ENCODE peak calls at places on chromosome 1, in eight cellular contexts. One of them, this sample, is unnamed.
A peak's percentile ranks its signal among the peaks of the same experiment; 100 is the strongest.

GRCh38 chr1:217605390-217605789 is 25.5 kb downstream of the GPATCH2 start:
- DNase-seq in brain microvascular endothelial cell: no peak
- DNase-seq in spleen: no peak
- DNase-seq in uterus: no peak
- DNase-seq in right atrium auricular region: no peak
- DNase-seq in CD8-positive, alpha-beta T cell: no peak
- DNase-seq in adrenal gland: no peak
- DNase-seq in choroid plexus epithelial cell: peak; percentile 13
- DNase-seq in this sample: no peak

GRCh38 chr1:242673652-242674051 is 149.2 kb upstream of the PLD5 start:
- DNase-seq in right atrium auricular region: no peak
- DNase-seq in spleen: no peak
- DNase-seq in CD8-positive, alpha-beta T cell: no peak
- DNase-seq in choroid plexus epithelial cell: no peak
- DNase-seq in uterus: no peak
- DNase-seq in brain microvascular endothelial cell: no peak
- DNase-seq in adrenal gland: no peak
- DNase-seq in this sample: no peak

GRCh38 chr1:20735581-20736111 is 3.1 kb upstream of the SH2D5 start:
- DNase-seq in spleen: no peak
- DNase-seq in CD8-positive, alpha-beta T cell: no peak
- DNase-seq in adrenal gland: no peak
- DNase-seq in brain microvascular endothelial cell: no peak
- DNase-seq in right atrium auricular region: peak; percentile 55
- DNase-seq in choroid plexus epithelial cell: no peak
- DNase-seq in uterus: peak; percentile 50
- DNase-seq in this sample: no peak

GRCh38 chr1:102891868-102892625 is 216.3 kb downstream of the COL11A1 start:
- DNase-seq in brain microvascular endothelial cell: peak; percentile 16
- DNase-seq in CD8-positive, alpha-beta T cell: no peak
- DNase-seq in adrenal gland: peak; percentile 4
- DNase-seq in uterus: no peak
- DNase-seq in choroid plexus epithelial cell: peak; percentile 85
- DNase-seq in spleen: no peak
- DNase-seq in right atrium auricular region: no peak
- DNase-seq in this sample: no peak

GRCh38 chr1:155062702-155063411 is 683 bp upstream of the EFNA4 start:
- DNase-seq in CD8-positive, alpha-beta T cell: peak; percentile 83
- DNase-seq in right atrium auricular region: no peak
- DNase-seq in choroid plexus epithelial cell: peak; percentile 65
- DNase-seq in spleen: peak; percentile 89
- DNase-seq in adrenal gland: peak; percentile 80
- DNase-seq in brain microvascular endothelial cell: peak; percentile 48
- DNase-seq in uterus: peak; percentile 49
- DNase-seq in this sample: no peak

GRCh38 chr1:171901245-171901644 is 59.9 kb downstream of the DNM3 start:
- DNase-seq in CD8-positive, alpha-beta T cell: no peak
- DNase-seq in right atrium auricular region: no peak
- DNase-seq in adrenal gland: no peak
- DNase-seq in uterus: no peak
- DNase-seq in choroid plexus epithelial cell: no peak
- DNase-seq in brain microvascular endothelial cell: no peak
- DNase-seq in spleen: no peak
- DNase-seq in this sample: no peak

GRCh38 chr1:55888685-55889317 is 673.6 kb upstream of the USP24 start:
- DNase-seq in spleen: no peak
- DNase-seq in brain microvascular endothelial cell: no peak
- DNase-seq in adrenal gland: no peak
- DNase-seq in CD8-positive, alpha-beta T cell: no peak
- DNase-seq in choroid plexus epithelial cell: no peak
- DNase-seq in uterus: no peak
- DNase-seq in right atrium auricular region: no peak
- DNase-seq in this sample: no peak

GRCh38 chr1:151309851-151310323 is 17.3 kb downstream of the PI4KB start:
- DNase-seq in spleen: no peak
- DNase-seq in right atrium auricular region: no peak
- DNase-seq in brain microvascular endothelial cell: peak; percentile 64
- DNase-seq in adrenal gland: no peak
- DNase-seq in choroid plexus epithelial cell: peak; percentile 89
- DNase-seq in CD8-positive, alpha-beta T cell: no peak
- DNase-seq in uterus: no peak
- DNase-seq in this sample: no peak

GRCh38 chr1:35115459-35116383 is 36.5 kb downstream of the ZMYM1 start:
- DNase-seq in adrenal gland: no peak
- DNase-seq in right atrium auricular region: no peak
- DNase-seq in CD8-positive, alpha-beta T cell: no peak
- DNase-seq in brain microvascular endothelial cell: peak; percentile 1
- DNase-seq in spleen: no peak
- DNase-seq in uterus: no peak
- DNase-seq in choroid plexus epithelial cell: peak; percentile 34
- DNase-seq in this sample: no peak

GRCh38 chr1:39525366-39526165 is 34.1 kb downstream of the BMP8A start:
- DNase-seq in CD8-positive, alpha-beta T cell: peak; percentile 60
- DNase-seq in spleen: peak; percentile 89
- DNase-seq in uterus: no peak
- DNase-seq in adrenal gland: no peak
- DNase-seq in right atrium auricular region: no peak
- DNase-seq in brain microvascular endothelial cell: no peak
- DNase-seq in choroid plexus epithelial cell: no peak
- DNase-seq in this sample: no peak

GRCh38 chr1:1264868-1265272 is 8.8 kb downstream of the UBE2J2 start:
- DNase-seq in uterus: no peak
- DNase-seq in adrenal gland: no peak
- DNase-seq in brain microvascular endothelial cell: peak; percentile 98
- DNase-seq in CD8-positive, alpha-beta T cell: no peak
- DNase-seq in choroid plexus epithelial cell: peak; percentile 95
- DNase-seq in spleen: no peak
- DNase-seq in right atrium auricular region: no peak
- DNase-seq in this sample: no peak

GRCh38 chr1:215631489-215631888 is 64.4 kb downstream of the KCTD3 start:
- DNase-seq in CD8-positive, alpha-beta T cell: no peak
- DNase-seq in uterus: no peak
- DNase-seq in right atrium auricular region: no peak
- DNase-seq in spleen: no peak
- DNase-seq in brain microvascular endothelial cell: peak; percentile 13
- DNase-seq in adrenal gland: peak; percentile 64
- DNase-seq in choroid plexus epithelial cell: peak; percentile 63
- DNase-seq in this sample: no peak

GRCh38 chr1:115647000-115647399 is 5.2 kb downstream of the VANGL1 start:
- DNase-seq in brain microvascular endothelial cell: peak; percentile 36
- DNase-seq in spleen: no peak
- DNase-seq in adrenal gland: peak; percentile 74
- DNase-seq in right atrium auricular region: no peak
- DNase-seq in choroid plexus epithelial cell: no peak
- DNase-seq in uterus: no peak
- DNase-seq in CD8-positive, alpha-beta T cell: no peak
- DNase-seq in this sample: peak; percentile 19

GRCh38 chr1:91876040-91876470 is 9.9 kb downstream of the TGFBR3 start:
- DNase-seq in brain microvascular endothelial cell: no peak
- DNase-seq in CD8-positive, alpha-beta T cell: no peak
- DNase-seq in uterus: no peak
- DNase-seq in spleen: no peak
- DNase-seq in choroid plexus epithelial cell: no peak
- DNase-seq in right atrium auricular region: no peak
- DNase-seq in adrenal gland: no peak
- DNase-seq in this sample: no peak

GRCh38 chr1:167065481-167065880 is 24.7 kb downstream of the GPA33 start:
- DNase-seq in spleen: no peak
- DNase-seq in CD8-positive, alpha-beta T cell: no peak
- DNase-seq in adrenal gland: no peak
- DNase-seq in choroid plexus epithelial cell: no peak
- DNase-seq in uterus: no peak
- DNase-seq in brain microvascular endothelial cell: no peak
- DNase-seq in right atrium auricular region: no peak
- DNase-seq in this sample: no peak

GRCh38 chr1:230278871-230279582 is 147.1 kb downstream of the PGBD5 start:
- DNase-seq in choroid plexus epithelial cell: no peak
- DNase-seq in right atrium auricular region: no peak
- DNase-seq in spleen: peak; percentile 70
- DNase-seq in CD8-positive, alpha-beta T cell: no peak
- DNase-seq in adrenal gland: no peak
- DNase-seq in brain microvascular endothelial cell: no peak
- DNase-seq in uterus: no peak
- DNase-seq in this sample: no peak

GRCh38 chr1:230276401-230276800 is 149.7 kb downstream of the PGBD5 start:
- DNase-seq in spleen: peak; percentile 67
- DNase-seq in right atrium auricular region: no peak
- DNase-seq in CD8-positive, alpha-beta T cell: no peak
- DNase-seq in adrenal gland: no peak
- DNase-seq in choroid plexus epithelial cell: no peak
- DNase-seq in uterus: no peak
- DNase-seq in brain microvascular endothelial cell: no peak
- DNase-seq in this sample: no peak

GRCh38 chr1:230280054-230280795 is 145.9 kb downstream of the PGBD5 start:
- DNase-seq in CD8-positive, alpha-beta T cell: no peak
- DNase-seq in right atrium auricular region: no peak
- DNase-seq in uterus: peak; percentile 13
- DNase-seq in choroid plexus epithelial cell: no peak
- DNase-seq in adrenal gland: no peak
- DNase-seq in spleen: peak; percentile 74
- DNase-seq in brain microvascular endothelial cell: no peak
- DNase-seq in this sample: no peak

GRCh38 chr1:230279583-230279945 is 146.6 kb downstream of the PGBD5 start:
- DNase-seq in CD8-positive, alpha-beta T cell: no peak
- DNase-seq in choroid plexus epithelial cell: no peak
- DNase-seq in adrenal gland: no peak
- DNase-seq in brain microvascular endothelial cell: no peak
- DNase-seq in spleen: peak; percentile 76
- DNase-seq in uterus: no peak
- DNase-seq in right atrium auricular region: no peak
- DNase-seq in this sample: no peak

GRCh38 chr1:230277201-230277771 is 148.8 kb downstream of the PGBD5 start:
- DNase-seq in right atrium auricular region: no peak
- DNase-seq in uterus: peak; percentile 9
- DNase-seq in choroid plexus epithelial cell: no peak
- DNase-seq in CD8-positive, alpha-beta T cell: no peak
- DNase-seq in brain microvascular endothelial cell: no peak
- DNase-seq in adrenal gland: no peak
- DNase-seq in spleen: peak; percentile 76
- DNase-seq in this sample: no peak
- H3K4me3 ChIP-seq in right atrium auricular region: no peak overlapping the region
- H3K4me3 ChIP-seq in uterus: no peak overlapping the region
- H3K4me3 ChIP-seq in choroid plexus epithelial cell: no peak overlapping the region
- H3K4me3 ChIP-seq in CD8-positive, alpha-beta T cell: no peak overlapping the region
- H3K4me3 ChIP-seq in brain microvascular endothelial cell: no peak overlapping the region
- H3K4me3 ChIP-seq in adrenal gland: no peak overlapping the region
- H3K4me3 ChIP-seq in spleen: no peak overlapping the region
- H3K4me3 ChIP-seq in this sample: no peak overlapping the region

GRCh38 chr1:19203440-19203839 is 6.6 kb downstream of the UBR4 start:
- DNase-seq in adrenal gland: peak; percentile 70
- DNase-seq in CD8-positive, alpha-beta T cell: no peak
- DNase-seq in right atrium auricular region: no peak
- DNase-seq in choroid plexus epithelial cell: peak; percentile 32
- DNase-seq in uterus: no peak
- DNase-seq in spleen: no peak
- DNase-seq in brain microvascular endothelial cell: peak; percentile 30
- DNase-seq in this sample: no peak

GRCh38 chr1:19204665-19205266 is 5.3 kb downstream of the UBR4 start:
- DNase-seq in brain microvascular endothelial cell: no peak
- DNase-seq in CD8-positive, alpha-beta T cell: no peak
- DNase-seq in uterus: no peak
- DNase-seq in right atrium auricular region: no peak
- DNase-seq in spleen: no peak
- DNase-seq in adrenal gland: no peak
- DNase-seq in choroid plexus epithelial cell: peak; percentile 36
- DNase-seq in this sample: no peak

GRCh38 chr1:19206947-19207346 is 3.1 kb downstream of the UBR4 start:
- DNase-seq in uterus: no peak
- DNase-seq in choroid plexus epithelial cell: no peak
- DNase-seq in adrenal gland: no peak
- DNase-seq in right atrium auricular region: no peak
- DNase-seq in brain microvascular endothelial cell: no peak
- DNase-seq in spleen: no peak
- DNase-seq in CD8-positive, alpha-beta T cell: no peak
- DNase-seq in this sample: no peak

GRCh38 chr1:19205845-19206244 is 4.2 kb downstream of the UBR4 start:
- DNase-seq in right atrium auricular region: no peak
- DNase-seq in uterus: no peak
- DNase-seq in CD8-positive, alpha-beta T cell: no peak
- DNase-seq in choroid plexus epithelial cell: no peak
- DNase-seq in brain microvascular endothelial cell: no peak
- DNase-seq in spleen: no peak
- DNase-seq in adrenal gland: no peak
- DNase-seq in this sample: no peak

DNA sequence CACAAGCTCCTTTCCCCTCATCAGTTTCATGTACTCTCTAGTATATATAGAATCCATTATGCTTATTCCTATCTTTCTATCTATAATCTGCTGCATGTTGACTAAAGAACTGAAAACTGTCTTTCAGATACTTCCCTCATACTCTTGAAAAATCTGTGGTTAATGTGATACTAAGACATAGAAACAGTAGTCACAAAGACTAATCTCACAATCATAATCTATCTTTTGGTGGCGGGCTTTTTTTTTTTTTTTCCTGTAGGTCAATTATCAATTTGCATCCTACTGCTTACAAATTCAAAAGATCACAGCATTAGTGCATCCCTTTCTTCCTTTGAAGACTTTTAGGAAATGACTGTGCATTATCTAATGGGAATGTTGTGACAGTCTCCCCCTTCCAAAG is 4.7 kb downstream of the UBR4 start:
- DNase-seq in choroid plexus epithelial cell: no peak
- DNase-seq in uterus: no peak
- DNase-seq in CD8-positive, alpha-beta T cell: no peak
- DNase-seq in spleen: no peak
- DNase-seq in brain microvascular endothelial cell: no peak
- DNase-seq in right atrium auricular region: no peak
- DNase-seq in adrenal gland: no peak
- DNase-seq in this sample: no peak
- TF ChIP-seq CTCF in choroid plexus epithelial cell: no peak
- TF ChIP-seq CTCF in uterus: no peak
- TF ChIP-seq CTCF in CD8-positive, alpha-beta T cell: no peak
- TF ChIP-seq CTCF in spleen: no peak
- TF ChIP-seq CTCF in brain microvascular endothelial cell: no peak
- TF ChIP-seq CTCF in right atrium auricular region: no peak
- TF ChIP-seq CTCF in adrenal gland: no peak
- TF ChIP-seq CTCF in this sample: no peak

GRCh38 chr1:245091818-245092637 is 62.8 kb upstream of the KIF26B start:
- DNase-seq in choroid plexus epithelial cell: peak; percentile 99
- DNase-seq in CD8-positive, alpha-beta T cell: no peak
- DNase-seq in adrenal gland: peak; percentile 90
- DNase-seq in right atrium auricular region: peak; percentile 61
- DNase-seq in brain microvascular endothelial cell: peak; percentile 99
- DNase-seq in uterus: peak; percentile 54
- DNase-seq in spleen: peak; percentile 78
- DNase-seq in this sample: no peak
- H3K4me3 ChIP-seq in choroid plexus epithelial cell: no peak overlapping the region
- H3K4me3 ChIP-seq in CD8-positive, alpha-beta T cell: no peak overlapping the region
- H3K4me3 ChIP-seq in adrenal gland: no peak overlapping the region
- H3K4me3 ChIP-seq in right atrium auricular region: no peak overlapping the region
- H3K4me3 ChIP-seq in brain microvascular endothelial cell: no peak overlapping the region
- H3K4me3 ChIP-seq in uterus: no peak overlapping the region
- H3K4me3 ChIP-seq in spleen: no peak overlapping the region
- H3K4me3 ChIP-seq in this sample: no peak overlapping the region

GRCh38 chr1:192732787-192733186 is 76.1 kb upstream of the RGS2 start:
- DNase-seq in right atrium auricular region: no peak
- DNase-seq in uterus: no peak
- DNase-seq in adrenal gland: no peak
- DNase-seq in choroid plexus epithelial cell: no peak
- DNase-seq in spleen: no peak
- DNase-seq in brain microvascular endothelial cell: no peak
- DNase-seq in CD8-positive, alpha-beta T cell: no peak
- DNase-seq in this sample: no peak
- TF ChIP-seq CTCF in right atrium auricular region: no peak
- TF ChIP-seq CTCF in uterus: no peak
- TF ChIP-seq CTCF in adrenal gland: no peak
- TF ChIP-seq CTCF in choroid plexus epithelial cell: peak; percentile 20
- TF ChIP-seq CTCF in spleen: no peak
- TF ChIP-seq CTCF in brain microvascular endothelial cell: peak; percentile 43
- TF ChIP-seq CTCF in CD8-positive, alpha-beta T cell: no peak
- TF ChIP-seq CTCF in this sample: no peak

GRCh38 chr1:31797216-31797615 is 18.6 kb downstream of the SPOCD1 start:
- DNase-seq in uterus: no peak
- DNase-seq in brain microvascular endothelial cell: no peak
- DNase-seq in CD8-positive, alpha-beta T cell: no peak
- DNase-seq in adrenal gland: no peak
- DNase-seq in spleen: no peak
- DNase-seq in right atrium auricular region: no peak
- DNase-seq in choroid plexus epithelial cell: no peak
- DNase-seq in this sample: no peak
- H3K4me3 ChIP-seq in uterus: no peak overlapping the region
- H3K4me3 ChIP-seq in brain microvascular endothelial cell: peak overlapping the region; percentile 93
- H3K4me3 ChIP-seq in CD8-positive, alpha-beta T cell: no peak overlapping the region
- H3K4me3 ChIP-seq in adrenal gland: no peak overlapping the region
- H3K4me3 ChIP-seq in spleen: no peak overlapping the region
- H3K4me3 ChIP-seq in right atrium auricular region: no peak overlapping the region
- H3K4me3 ChIP-seq in choroid plexus epithelial cell: no peak overlapping the region
- H3K4me3 ChIP-seq in this sample: no peak overlapping the region